ENCODE peak calls at places on chromosomes 1 and 21, in eight cellular contexts. K is pancreas; A is ovary; E is effector memory CD4-positive, alpha-beta T cell; L is adrenal gland; T is tibial artery; W is astrocyte; D is small intestine. X is an unnamed sample. For H3K27me3, the result is how much of the 10 kb centered on the place peaks cover.

GRCh38 chr1:156245451-156246232 is 2.2 kb downstream of the PAQR6 start:
- DNase-seq in L (peak), E (no peak), K (peak), T (no peak), D (peak), A (peak), W (no peak), X (no peak)

GRCh38 chr1:245277276-245277675 is 122.5 kb downstream of the KIF26B start:
- DNase-seq in W (no peak), A (no peak), D (peak), T (no peak), L (no peak), K (no peak), E (no peak), X (no peak)

GRCh38 chr1:2583871-2584341 is 2.7 kb upstream of the PRXL2B start:
- DNase-seq in A (no peak), T (no peak), D (peak), K (peak), L (no peak), W (no peak), E (peak), X (no peak)

GRCh38 chr1:64171797-64172281 is 31.6 kb upstream of the UBE2U start:
- DNase-seq in E (no peak), T (no peak), A (no peak), W (peak), L (no peak), D (peak), K (no peak), X (no peak)

GRCh38 chr1:187481581-187482148 is 652.9 kb downstream of the PLA2G4A start:
- DNase-seq in W (peak), A (no peak), D (no peak), K (no peak), L (no peak), T (no peak), E (no peak), X (no peak)

GRCh38 chr1:165905853-165906252 is 78.4 kb downstream of the UCK2 start:
- DNase-seq in T (no peak), L (no peak), K (no peak), W (no peak), E (no peak), A (no peak), D (no peak), X (no peak)

GRCh38 chr21:15659768-15660423 is 69.9 kb upstream of the USP25 start:
- DNase-seq in A (no peak), L (no peak), T (no peak), K (peak), W (no peak), D (peak), E (no peak), X (no peak)

GRCh38 chr1:106360252-106360651 is 696.2 kb upstream of the PRMT6 start:
- DNase-seq in W (no peak), E (no peak), L (no peak), D (no peak), T (no peak), K (no peak), A (no peak), X (no peak)

GRCh38 chr1:46131727-46132528 is 501 bp downstream of the PIK3R3 start:
- DNase-seq in W (no peak), E (no peak), K (peak), D (peak), L (peak), A (peak), T (no peak), X (peak)

GRCh38 chr21:42073140-42074099 is 2.3 kb downstream of the UMODL1 start:
- DNase-seq in T (no peak), E (no peak), D (no peak), A (no peak), L (no peak), W (no peak), K (no peak), X (no peak)

GRCh38 chr1:24427469-24427862 is 11.9 kb downstream of the NIPAL3 start:
- DNase-seq in A (no peak), E (no peak), K (no peak), L (no peak), W (no peak), D (no peak), T (no peak), X (no peak)

GRCh38 chr1:25128168-25128621 is 104.1 kb downstream of the SYF2 start:
- DNase-seq in K (no peak), T (peak), L (no peak), W (no peak), A (no peak), D (no peak), E (no peak), X (no peak)

GRCh38 chr1:22591576-22591975 is 28.3 kb downstream of the EPHA8 start:
- DNase-seq in L (no peak), D (no peak), K (no peak), W (no peak), A (no peak), E (no peak), T (no peak), X (no peak)

GRCh38 chr1:22595108-22595507 is 31.8 kb downstream of the EPHA8 start:
- DNase-seq in W (no peak), D (no peak), L (no peak), T (no peak), E (no peak), K (no peak), A (no peak), X (no peak)

GRCh38 chr1:22592051-22592450 is 28.8 kb downstream of the EPHA8 start:
- DNase-seq in T (no peak), L (no peak), W (no peak), K (no peak), E (no peak), A (no peak), D (no peak), X (no peak)

GRCh38 chr1:22592919-22593790 is 29.9 kb downstream of the EPHA8 start:
- DNase-seq in W (no peak), L (no peak), T (no peak), K (no peak), A (no peak), D (peak), E (no peak), X (no peak)

GRCh38 chr1:22594396-22594795 is 31.1 kb downstream of the EPHA8 start:
- DNase-seq in A (no peak), E (no peak), K (no peak), L (no peak), W (no peak), T (no peak), D (no peak), X (no peak)
- H3K27me3 ChIP-seq in A (under half), E (under half), K (under half), L (under half), W (under half), T (half or more), D (under half), X (under half)

DNA sequence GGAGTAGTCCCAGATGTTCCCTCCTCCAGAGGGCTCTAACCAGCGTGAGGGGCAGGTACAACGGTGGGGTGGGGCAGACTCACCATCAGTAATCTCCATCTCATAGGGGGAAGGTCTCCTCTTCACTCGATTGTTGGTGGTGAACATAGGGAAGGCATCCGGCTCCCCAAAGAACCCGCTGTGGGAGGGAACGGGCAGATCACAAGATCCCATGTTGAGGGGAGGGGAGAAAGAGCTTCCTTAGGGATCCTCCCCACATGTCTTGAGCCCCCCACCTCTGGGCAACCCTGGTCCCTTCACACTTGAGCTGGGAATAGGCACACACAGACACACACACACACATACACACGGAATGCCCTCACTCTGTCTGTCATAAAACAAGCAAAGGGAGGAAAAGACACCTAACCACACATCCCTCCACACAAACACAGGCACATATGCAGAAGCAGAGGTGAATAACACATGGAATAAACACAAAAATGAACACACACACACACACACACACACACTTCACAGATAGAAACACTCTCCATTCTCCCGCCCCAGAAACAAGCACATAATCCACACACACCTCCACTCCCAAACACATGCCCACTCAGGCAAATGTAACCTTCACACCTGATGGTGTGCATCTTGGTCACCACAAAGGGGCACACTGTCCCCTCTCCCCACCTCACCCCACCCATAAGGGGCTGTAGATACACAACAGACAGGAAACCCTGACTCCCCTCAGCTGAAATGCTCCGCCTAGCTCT is 7.9 kb downstream of the TAL1 start:
- DNase-seq in K (no peak), A (no peak), L (no peak), T (no peak), W (no peak), D (no peak), E (no peak), X (no peak)
- H3K27me3 ChIP-seq in K (under half), A (under half), L (under half), T (half or more), W (half or more), D (under half), E (half or more), X (half or more)

GRCh38 chr1:36665478-36666080 is 182.9 kb upstream of the CSF3R start:
- DNase-seq in W (no peak), A (no peak), L (no peak), T (no peak), K (no peak), E (no peak), D (no peak), X (no peak)
- H3K27me3 ChIP-seq in W (under half), A (under half), L (under half), T (under half), K (under half), E (under half), D (under half), X (under half)

GRCh38 chr1:34685225-34685624 is 69.6 kb upstream of the GJB5 start:
- DNase-seq in W (no peak), A (no peak), D (no peak), E (no peak), T (no peak), K (no peak), L (no peak), X (no peak)
- H3K27me3 ChIP-seq in W (under half), A (under half), D (under half), E (under half), T (under half), K (under half), L (under half), X (under half)

GRCh38 chr1:13888351-13888996 is 188.5 kb downstream of the PRDM2 start:
- DNase-seq in A (no peak), L (no peak), T (no peak), K (no peak), E (no peak), W (no peak), D (peak), X (no peak)
- H3K27me3 ChIP-seq in A (under half), L (under half), T (under half), K (under half), E (under half), W (under half), D (under half), X (under half)

X was measured in dorsolateral prefrontal cortex.